ENCODE peak calls at places on chromosomes 13 and 19, in four cellular contexts. One of them, this sample, is unnamed.

GRCh38 chr13:20525144-20525600 is 485 bp downstream of the CRYL1 start:
- DNase-seq in effector CD4-positive, alpha-beta T cell: peak; percentile 2
- DNase-seq in stimulated activated CD4-positive, alpha-beta T cell treated with anti-CD3 and anti-CD28 coated beads, Interleukin-1b, Interleukin-23, amount 100 ng/mL, for 4 hours: no peak
- DNase-seq in NCI-H187: no peak
- DNase-seq in this sample: no peak

GRCh38 chr19:47013041-47013517 is 6.6 kb upstream of the NPAS1 start:
- DNase-seq in stimulated activated CD4-positive, alpha-beta T cell treated with anti-CD3 and anti-CD28 coated beads, Interleukin-1b, Interleukin-23, amount 100 ng/mL, for 4 hours: peak; percentile 62
- DNase-seq in effector CD4-positive, alpha-beta T cell: peak; percentile 53
- DNase-seq in NCI-H187: peak; percentile 57
- DNase-seq in this sample: no peak

GRCh38 chr19:15769586-15769985 is 17.9 kb upstream of the OR10H5 start:
- DNase-seq in stimulated activated CD4-positive, alpha-beta T cell treated with anti-CD3 and anti-CD28 coated beads, Interleukin-1b, Interleukin-23, amount 100 ng/mL, for 4 hours: no peak
- DNase-seq in NCI-H187: no peak
- DNase-seq in effector CD4-positive, alpha-beta T cell: no peak
- DNase-seq in this sample: no peak

GRCh38 chr19:2424686-2425621 is 2.4 kb downstream of the TIMM13 start:
- DNase-seq in effector CD4-positive, alpha-beta T cell: no peak
- DNase-seq in NCI-H187: no peak
- DNase-seq in stimulated activated CD4-positive, alpha-beta T cell treated with anti-CD3 and anti-CD28 coated beads, Interleukin-1b, Interleukin-23, amount 100 ng/mL, for 4 hours: no peak
- DNase-seq in this sample: peak; percentile 41

GRCh38 chr19:47765522-47766358 is 12.8 kb upstream of the SELENOW start:
- DNase-seq in NCI-H187: no peak
- DNase-seq in effector CD4-positive, alpha-beta T cell: peak; percentile 34
- DNase-seq in stimulated activated CD4-positive, alpha-beta T cell treated with anti-CD3 and anti-CD28 coated beads, Interleukin-1b, Interleukin-23, amount 100 ng/mL, for 4 hours: no peak
- DNase-seq in this sample: no peak

GRCh38 chr19:30224689-30225606 is 147.2 kb upstream of the ZNF536 start:
- DNase-seq in stimulated activated CD4-positive, alpha-beta T cell treated with anti-CD3 and anti-CD28 coated beads, Interleukin-1b, Interleukin-23, amount 100 ng/mL, for 4 hours: no peak
- DNase-seq in NCI-H187: no peak
- DNase-seq in effector CD4-positive, alpha-beta T cell: no peak
- DNase-seq in this sample: no peak

GRCh38 chr19:4523306-4524110 is 5.2 kb upstream of the PLIN4 start:
- DNase-seq in NCI-H187: no peak
- DNase-seq in stimulated activated CD4-positive, alpha-beta T cell treated with anti-CD3 and anti-CD28 coated beads, Interleukin-1b, Interleukin-23, amount 100 ng/mL, for 4 hours: no peak
- DNase-seq in effector CD4-positive, alpha-beta T cell: no peak
- DNase-seq in this sample: no peak

GRCh38 chr19:6071103-6071485 is 39.2 kb downstream of the RFX2 start:
- DNase-seq in stimulated activated CD4-positive, alpha-beta T cell treated with anti-CD3 and anti-CD28 coated beads, Interleukin-1b, Interleukin-23, amount 100 ng/mL, for 4 hours: no peak
- DNase-seq in effector CD4-positive, alpha-beta T cell: no peak
- DNase-seq in NCI-H187: no peak
- DNase-seq in this sample: no peak

GRCh38 chr13:46963874-46964273 is 67.0 kb upstream of the HTR2A start:
- DNase-seq in NCI-H187: no peak
- DNase-seq in effector CD4-positive, alpha-beta T cell: no peak
- DNase-seq in stimulated activated CD4-positive, alpha-beta T cell treated with anti-CD3 and anti-CD28 coated beads, Interleukin-1b, Interleukin-23, amount 100 ng/mL, for 4 hours: no peak
- DNase-seq in this sample: no peak

GRCh38 chr13:110799246-110800236 is 86.0 kb downstream of the ING1 start:
- DNase-seq in stimulated activated CD4-positive, alpha-beta T cell treated with anti-CD3 and anti-CD28 coated beads, Interleukin-1b, Interleukin-23, amount 100 ng/mL, for 4 hours: no peak
- DNase-seq in NCI-H187: no peak
- DNase-seq in effector CD4-positive, alpha-beta T cell: no peak
- DNase-seq in this sample: peak; percentile 80

GRCh38 chr19:40609561-40610395 is 8.6 kb downstream of the LTBP4 start:
- DNase-seq in stimulated activated CD4-positive, alpha-beta T cell treated with anti-CD3 and anti-CD28 coated beads, Interleukin-1b, Interleukin-23, amount 100 ng/mL, for 4 hours: peak; percentile 91
- DNase-seq in NCI-H187: no peak
- DNase-seq in effector CD4-positive, alpha-beta T cell: peak; percentile 74
- DNase-seq in this sample: no peak

GRCh38 chr19:15276620-15277019 is 44.4 kb upstream of the EPHX3 start:
- DNase-seq in stimulated activated CD4-positive, alpha-beta T cell treated with anti-CD3 and anti-CD28 coated beads, Interleukin-1b, Interleukin-23, amount 100 ng/mL, for 4 hours: no peak
- DNase-seq in effector CD4-positive, alpha-beta T cell: no peak
- DNase-seq in NCI-H187: no peak
- DNase-seq in this sample: no peak

GRCh38 chr19:7391218-7391670 is 42.5 kb downstream of the ARHGEF18 start:
- DNase-seq in effector CD4-positive, alpha-beta T cell: no peak
- DNase-seq in stimulated activated CD4-positive, alpha-beta T cell treated with anti-CD3 and anti-CD28 coated beads, Interleukin-1b, Interleukin-23, amount 100 ng/mL, for 4 hours: no peak
- DNase-seq in NCI-H187: no peak
- DNase-seq in this sample: peak; percentile 35

GRCh38 chr19:7547153-7547552 is 11.6 kb downstream of the PNPLA6 start:
- DNase-seq in NCI-H187: no peak
- DNase-seq in stimulated activated CD4-positive, alpha-beta T cell treated with anti-CD3 and anti-CD28 coated beads, Interleukin-1b, Interleukin-23, amount 100 ng/mL, for 4 hours: no peak
- DNase-seq in effector CD4-positive, alpha-beta T cell: no peak
- DNase-seq in this sample: no peak

GRCh38 chr19:47707135-47707925 is 5.9 kb upstream of the EHD2 start:
- DNase-seq in effector CD4-positive, alpha-beta T cell: peak; percentile 57
- DNase-seq in stimulated activated CD4-positive, alpha-beta T cell treated with anti-CD3 and anti-CD28 coated beads, Interleukin-1b, Interleukin-23, amount 100 ng/mL, for 4 hours: peak; percentile 68
- DNase-seq in NCI-H187: no peak
- DNase-seq in this sample: no peak